ENCODE peak calls at places on chromosomes 12 and 14, in four cellular contexts. A is HepG2, W is GM12878, J is K562. D is an unnamed sample.

GRCh38 chr14:101705733-101706508 is 55.6 kb upstream of the PPP2R5C start:
- DNase-seq in A (no peak), W (no peak), J (no peak), D (peak)

GRCh38 chr14:50001146-50001998 is 108.5 kb downstream of the ARF6 start:
- DNase-seq in A (peak), W (no peak), J (peak), D (peak)

GRCh38 chr14:74400328-74400727 is 25.7 kb downstream of the SYNDIG1L start:
- DNase-seq in A (no peak), W (no peak), J (no peak), D (peak)

GRCh38 chr12:27319394-27319793 is 13.2 kb upstream of the BMAL2 start:
- DNase-seq in A (no peak), W (no peak), J (no peak), D (no peak)

GRCh38 chr14:85197976-85198375 is 332.0 kb upstream of the FLRT2 start:
- DNase-seq in A (no peak), W (no peak), J (no peak), D (no peak)

GRCh38 chr14:91317381-91318313 is 73.1 kb upstream of the GPR68 start:
- DNase-seq in A (no peak), W (no peak), J (no peak), D (no peak)

GRCh38 chr14:77579760-77580159 is 36.7 kb downstream of the SPTLC2 start:
- DNase-seq in A (no peak), W (no peak), J (no peak), D (no peak)

GRCh38 chr12:50196537-50196936 is 29.4 kb upstream of the CERS5 start:
- DNase-seq in A (no peak), W (no peak), J (no peak), D (no peak)

GRCh38 chr14:96245710-96246534 is 10.1 kb upstream of the BDKRB1 start:
- DNase-seq in A (no peak), W (no peak), J (no peak), D (no peak)

GRCh38 chr14:99579903-99580570 is 24.0 kb downstream of the CCDC85C start:
- DNase-seq in A (no peak), W (no peak), J (peak), D (peak)

GRCh38 chr14:101017209-101017608 is 113.7 kb upstream of the RTL1 start:
- DNase-seq in A (no peak), W (no peak), J (no peak), D (no peak)

GRCh38 chr12:125470838-125471775 is 405.9 kb downstream of the AACS start:
- DNase-seq in A (no peak), W (peak), J (no peak), D (no peak)

GRCh38 chr12:46524778-46525177 is 152.2 kb upstream of the SLC38A2 start:
- DNase-seq in A (no peak), W (no peak), J (no peak), D (no peak)

GRCh38 chr14:99633141-99633540 is 11.8 kb upstream of the HHIPL1 start:
- DNase-seq in A (no peak), W (no peak), J (no peak), D (no peak)

GRCh38 chr12:80100566-80100965 is 1.2 kb downstream of the OTOGL start:
- DNase-seq in A (no peak), W (no peak), J (no peak), D (no peak)

GRCh38 chr14:75477881-75478280 is 44.4 kb upstream of the BATF start:
- DNase-seq in A (no peak), W (no peak), J (no peak), D (no peak)

GRCh38 chr12:1936406-1937320 is 18.2 kb upstream of the CACNA2D4 start:
- DNase-seq in A (no peak), W (no peak), J (no peak), D (no peak)

GRCh38 chr12:55745361-55746146 is 2.6 kb downstream of the GDF11 start:
- DNase-seq in A (peak), W (no peak), J (peak), D (peak)

GRCh38 chr12:44961887-44962286 is 85.8 kb upstream of the NELL2 start:
- DNase-seq in A (no peak), W (no peak), J (no peak), D (no peak)

GRCh38 chr12:6061661-6062060 is 62.8 kb downstream of the VWF start:
- DNase-seq in A (no peak), W (no peak), J (no peak), D (no peak)

GRCh38 chr12:76329163-76329562 is 19.1 kb downstream of the BBS10 start:
- DNase-seq in A (no peak), W (no peak), J (peak), D (no peak)

GRCh38 chr12:131836714-131837397 is 8.7 kb downstream of the MMP17 start:
- DNase-seq in A (no peak), W (no peak), J (no peak), D (no peak)
- TF ChIP-seq ETV6 in A (no peak), W (no peak), J (no peak), D (no peak)

GRCh38 chr12:40039598-40039997 is 66.3 kb downstream of the SLC2A13 start:
- DNase-seq in A (no peak), W (no peak), J (no peak), D (no peak)
- TF ChIP-seq ETV6 in A (no peak), W (no peak), J (no peak), D (no peak)

GRCh38 chr12:62562892-62563291 is 96.3 kb downstream of the MON2 start:
- DNase-seq in A (no peak), W (no peak), J (no peak), D (no peak)
- TF ChIP-seq ETV6 in A (no peak), W (no peak), J (no peak), D (no peak)

GRCh38 chr14:102798926-102799325 is 21.7 kb downstream of the TRAF3 start:
- DNase-seq in A (no peak), W (peak), J (no peak), D (no peak)
- TF ChIP-seq ETV6 in A (no peak), W (no peak), J (no peak), D (no peak)

GRCh38 chr14:34436118-34436905 is 25.7 kb downstream of the SPTSSA start:
- DNase-seq in A (peak), W (no peak), J (no peak), D (no peak)
- TF ChIP-seq ETV6 in A (no peak), W (no peak), J (no peak), D (no peak)

GRCh38 chr12:3662516-3662915 is 90.4 kb downstream of the CRACR2A start:
- DNase-seq in A (peak), W (no peak), J (no peak), D (no peak)
- TF ChIP-seq ETV6 in A (no peak), W (no peak), J (no peak), D (no peak)